ENCODE peak calls at places on chromosomes 2 and 18, in six cellular contexts. N is NT2/D1, Y is pancreas, E is PC-9, K is K562, O is uterus. V is an unnamed sample.

GRCh38 chr2:202941771-202942170 is 29.7 kb downstream of the CARF start:
- DNase-seq in E (no peak), O (no peak), K (no peak), Y (no peak), N (no peak), V (no peak)

GRCh38 chr2:235689427-235689853 is 195.6 kb downstream of the AGAP1 start:
- DNase-seq in O (no peak), E (no peak), Y (no peak), K (no peak), N (no peak), V (no peak)

GRCh38 chr18:27871731-27872130 is 305.2 kb downstream of the CDH2 start:
- DNase-seq in N (no peak), K (no peak), Y (no peak), E (no peak), O (no peak), V (peak; percentile 71)

GRCh38 chr2:33111002-33111446 is 164.3 kb downstream of the LTBP1 start:
- DNase-seq in O (no peak), Y (no peak), N (no peak), E (no peak), K (no peak), V (no peak)

GRCh38 chr18:63476666-63477065 is at the start of gene SERPINB5:
- DNase-seq in O (no peak), N (no peak), Y (no peak), K (no peak), E (peak; percentile 89), V (no peak)

GRCh38 chr2:200703132-200703925 is 108.4 kb upstream of the BZW1 start:
- DNase-seq in K (no peak), O (peak; percentile 18), N (peak; percentile 39), Y (no peak), E (peak; percentile 27), V (peak; percentile 23)

GRCh38 chr2:2933421-2933820 is 444.2 kb downstream of the EIPR1 start:
- DNase-seq in K (no peak), Y (no peak), E (no peak), O (no peak), N (no peak), V (no peak)

GRCh38 chr2:162890690-162891311 is 52.2 kb upstream of the KCNH7 start:
- DNase-seq in Y (no peak), N (peak; percentile 28), K (peak; percentile 42), O (no peak), E (peak; percentile 0), V (peak; percentile 39)

GRCh38 chr2:69559696-69560482 is 83.7 kb downstream of the AAK1 start:
- DNase-seq in N (peak; percentile 60), E (peak; percentile 19), K (peak; percentile 56), O (no peak), Y (no peak), V (peak; percentile 22)

GRCh38 chr2:189210250-189211075 is 30.9 kb upstream of the COL5A2 start:
- DNase-seq in Y (no peak), K (peak; percentile 50), E (peak; percentile 23), O (peak; percentile 81), N (no peak), V (no peak)

GRCh38 chr18:23453657-23454011 is 547 bp downstream of the RIOK3 start:
- DNase-seq in E (no peak), O (no peak), K (no peak), Y (no peak), N (no peak), V (no peak)

GRCh38 chr2:178865999-178866398 is 58.8 kb upstream of the TTN start:
- DNase-seq in E (no peak), K (no peak), O (no peak), N (no peak), Y (no peak), V (no peak)

GRCh38 chr18:1513519-1513918 is 608.8 kb downstream of the ADCYAP1 start:
- DNase-seq in E (no peak), O (no peak), Y (no peak), N (no peak), K (peak; percentile 40), V (no peak)

GRCh38 chr2:204870053-204870452 is 324.8 kb downstream of the PARD3B start:
- DNase-seq in E (no peak), N (no peak), Y (no peak), K (no peak), O (no peak), V (no peak)

GRCh38 chr2:122805346-122805745 is 1049.9 kb downstream of the TSN start:
- DNase-seq in N (no peak), K (no peak), Y (no peak), E (no peak), O (no peak), V (no peak)

GRCh38 chr2:168246483-168247340 is 683 bp downstream of the STK39 start:
- DNase-seq in N (peak; percentile 30), Y (peak; percentile 89), O (peak; percentile 47), K (peak; percentile 56), E (peak; percentile 58), V (peak; percentile 64)

GRCh38 chr2:241818229-241818942 is 9.4 kb downstream of the NEU4 start:
- DNase-seq in K (no peak), E (no peak), Y (peak; percentile 40), N (no peak), O (no peak), V (no peak)

GRCh38 chr2:98468621-98469236 is 24.1 kb downstream of the INPP4A start:
- DNase-seq in N (no peak), O (no peak), E (no peak), Y (no peak), K (no peak), V (no peak)

GRCh38 chr2:120669121-120669952 is 66.3 kb upstream of the GLI2 start:
- DNase-seq in N (peak; percentile 30), E (peak; percentile 87), Y (no peak), O (no peak), K (peak; percentile 36), V (peak; percentile 10)

GRCh38 chr2:72895759-72896281 is 8.6 kb downstream of the SPR start:
- DNase-seq in K (no peak), E (peak; percentile 33), N (no peak), Y (no peak), O (no peak), V (no peak)

GRCh38 chr2:126890962-126891450 is 7.7 kb upstream of the TEX51 start:
- DNase-seq in K (no peak), O (peak; percentile 0), N (no peak), E (no peak), Y (no peak), V (no peak)

GRCh38 chr18:80259610-80260009 is 12.3 kb upstream of the PARD6G start:
- DNase-seq in O (no peak), Y (no peak), N (no peak), E (no peak), K (no peak), V (no peak)

GRCh38 chr2:136134126-136134525 is 16.2 kb upstream of the CXCR4 start:
- DNase-seq in N (no peak), Y (no peak), K (no peak), O (no peak), E (no peak), V (no peak)

DNA sequence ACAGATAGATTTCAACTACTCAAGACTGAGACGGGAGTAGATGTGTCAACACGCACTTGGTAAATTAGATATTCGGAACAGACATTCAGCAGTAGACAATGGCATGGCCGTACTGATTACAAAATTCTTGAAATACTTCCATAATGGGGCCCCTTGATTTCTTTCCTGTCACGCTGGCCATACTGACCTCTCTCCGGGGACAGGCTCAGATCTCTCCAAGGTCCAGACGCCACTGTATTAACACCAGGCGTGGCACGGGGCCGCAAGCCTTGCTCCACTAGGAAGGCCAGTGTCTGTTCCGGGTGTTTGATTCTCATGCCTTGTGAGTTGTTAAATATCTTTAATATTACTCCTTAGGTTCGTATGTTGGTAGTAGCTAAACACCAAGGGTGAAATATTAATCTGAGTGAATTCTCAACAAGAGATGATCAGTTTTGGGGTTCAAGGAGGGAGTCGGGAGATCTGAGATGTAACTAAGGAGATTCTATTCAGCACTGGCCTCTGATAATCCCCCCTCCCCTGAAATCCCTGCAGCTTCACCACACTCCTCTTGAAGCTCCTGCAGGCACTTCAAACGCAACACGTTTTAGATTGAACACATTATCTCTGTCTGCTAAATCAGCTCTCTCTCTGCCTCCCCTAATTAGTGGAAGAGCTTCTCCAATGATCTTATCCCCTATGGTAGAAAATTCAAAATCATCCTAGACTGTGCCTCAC is 2.2 kb upstream of the EHD3 start:
- DNase-seq in E (no peak), Y (no peak), N (no peak), K (no peak), O (no peak), V (no peak)
- H3K4me1 ChIP-seq in E (peaks cover 10% of the 10 kb centered on the region), Y (no peaks in the 10 kb centered on the region), N (peaks cover 2% of the 10 kb centered on the region), K (peaks cover 11% of the 10 kb centered on the region), O (no peaks in the 10 kb centered on the region), V (no peaks in the 10 kb centered on the region)

GRCh38 chr2:195810340-195811098 is 153.5 kb downstream of the SLC39A10 start:
- DNase-seq in O (no peak), E (no peak), K (no peak), N (no peak), Y (no peak), V (peak; percentile 57)

DNA sequence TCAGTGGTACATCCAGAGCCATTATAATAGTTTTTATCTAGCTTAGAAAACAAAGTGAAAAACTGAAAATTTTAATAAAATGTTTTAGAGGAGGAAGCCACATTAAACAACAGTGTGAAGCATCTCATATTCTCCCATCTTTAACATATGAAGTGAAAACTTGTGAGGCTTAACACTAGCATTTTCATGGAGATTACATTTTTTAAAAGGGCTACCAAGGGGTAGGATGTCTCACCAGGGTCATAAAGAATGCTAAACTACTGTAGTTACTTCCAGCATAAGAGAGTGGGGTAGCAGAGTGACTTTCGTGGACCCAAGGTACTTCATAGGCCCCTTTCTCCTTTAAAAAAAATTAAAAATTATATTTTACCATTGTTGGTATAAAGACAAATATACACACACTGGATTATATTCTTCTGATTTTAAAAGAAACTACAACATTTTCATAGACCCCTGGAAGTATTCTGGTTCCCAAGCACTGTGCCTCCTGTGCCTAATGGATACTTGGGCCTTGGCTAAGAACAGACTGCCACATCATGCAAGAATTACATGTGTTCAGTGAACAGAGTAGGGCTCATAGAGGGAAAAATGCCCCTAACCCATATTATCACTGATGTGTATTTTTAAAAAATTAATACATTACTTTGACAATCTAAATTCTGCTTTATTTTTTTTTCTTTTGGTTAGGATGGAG is 148.4 kb downstream of the SLC39A10 start:
- DNase-seq in K (no peak), N (peak; percentile 11), E (no peak), O (no peak), Y (no peak), V (no peak)
- H3K4me1 ChIP-seq in K (no peaks in the 10 kb centered on the region), N (no peaks in the 10 kb centered on the region), E (no peaks in the 10 kb centered on the region), O (no peaks in the 10 kb centered on the region), Y (no peaks in the 10 kb centered on the region), V (peaks cover 31% of the 10 kb centered on the region)

DNA sequence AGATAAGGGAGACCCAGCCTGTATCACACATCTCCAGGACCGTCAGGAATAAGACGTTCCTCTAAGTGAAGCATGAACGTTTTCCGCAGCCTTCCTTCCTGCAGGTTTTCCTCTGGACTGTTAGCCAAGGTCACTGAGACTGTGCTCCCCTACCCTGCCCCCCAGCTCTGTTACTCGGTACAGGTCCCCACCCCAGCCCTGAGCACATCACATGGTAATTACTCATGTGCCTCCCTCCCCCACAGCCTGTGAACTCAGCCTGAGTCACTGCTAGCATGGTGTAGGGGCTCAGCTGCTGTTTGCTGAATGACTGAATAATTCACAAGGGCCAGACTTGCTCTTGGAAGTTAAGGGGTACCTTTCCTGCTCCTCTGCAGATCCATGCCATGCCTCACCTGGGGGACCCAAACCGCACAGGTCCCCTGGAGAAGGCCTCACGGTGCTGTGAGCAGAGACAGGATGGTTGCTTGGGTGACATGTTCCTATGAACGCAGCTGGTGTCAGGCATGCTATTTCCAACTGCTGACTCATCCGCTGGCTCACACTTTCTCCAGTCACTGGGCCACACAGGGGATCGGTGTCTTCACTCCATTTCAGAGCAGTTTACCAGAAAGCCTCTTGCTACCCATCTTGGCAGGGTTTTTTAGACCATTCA is 88.2 kb downstream of the PLB1 start:
- DNase-seq in K (peak; percentile 82), E (peak; percentile 83), Y (no peak), O (peak; percentile 91), N (no peak), V (no peak)
- H3K4me1 ChIP-seq in K (peaks cover 19% of the 10 kb centered on the region), E (peaks cover 36% of the 10 kb centered on the region), Y (no peaks in the 10 kb centered on the region), O (peaks cover 4% of the 10 kb centered on the region), N (peaks cover 9% of the 10 kb centered on the region), V (no peaks in the 10 kb centered on the region)

GRCh38 chr2:118847447-118848172 is at the start of gene EN1:
- DNase-seq in N (peak; percentile 85), E (no peak), O (no peak), K (peak; percentile 90), Y (no peak), V (no peak)
- H3K4me1 ChIP-seq in N (peaks cover 28% of the 10 kb centered on the region), E (no peaks in the 10 kb centered on the region), O (no peaks in the 10 kb centered on the region), K (peaks cover 32% of the 10 kb centered on the region), Y (no peaks in the 10 kb centered on the region), V (peaks cover 3% of the 10 kb centered on the region)